ENCODE peak calls at places on chromosome 9, in eight cellular contexts. W, D, N, X, G, B, Z and A are unnamed samples.

GRCh38 chr9:136539427-136540412 is 6.1 kb downstream of the NOTCH1 start:
- DNase-seq in W (peak; percentile 70), D (peak; percentile 94), N (no peak), X (no peak), G (peak; percentile 84), B (peak; percentile 78), Z (peak; percentile 84), A (no peak)

GRCh38 chr9:124325816-124326215 is 68.1 kb downstream of the NEK6 start:
- DNase-seq in W (no peak), D (no peak), N (no peak), X (no peak), G (no peak), B (no peak), Z (no peak), A (no peak)

GRCh38 chr9:91740713-91741112 is 209.3 kb downstream of the ROR2 start:
- DNase-seq in W (no peak), D (peak; percentile 32), N (no peak), X (no peak), G (no peak), B (no peak), Z (no peak), A (no peak)

GRCh38 chr9:81979196-81979595 is 9.4 kb upstream of the SPATA31D1 start:
- DNase-seq in W (no peak), D (no peak), N (no peak), X (no peak), G (no peak), B (no peak), Z (no peak), A (no peak)

GRCh38 chr9:134065720-134066419 is 2.0 kb downstream of the BRD3 start:
- DNase-seq in W (peak; percentile 28), D (peak; percentile 56), N (peak; percentile 70), X (peak; percentile 26), G (no peak), B (peak; percentile 66), Z (peak; percentile 76), A (no peak)

GRCh38 chr9:33437898-33438297 is 9.5 kb downstream of the AQP3 start:
- DNase-seq in W (no peak), D (no peak), N (no peak), X (no peak), G (no peak), B (no peak), Z (no peak), A (no peak)

GRCh38 chr9:100879884-100880283 is 148.6 kb upstream of the PLPPR1 start:
- DNase-seq in W (no peak), D (no peak), N (no peak), X (no peak), G (no peak), B (no peak), Z (no peak), A (no peak)

GRCh38 chr9:34500623-34501267 is 22.0 kb downstream of the ENHO start:
- DNase-seq in W (peak; percentile 53), D (peak; percentile 56), N (peak; percentile 7), X (peak; percentile 30), G (peak; percentile 68), B (peak; percentile 75), Z (no peak), A (peak; percentile 61)

GRCh38 chr9:136762915-136763648 is 1.2 kb downstream of the LCN15 start:
- DNase-seq in W (no peak), D (no peak), N (no peak), X (no peak), G (no peak), B (peak; percentile 97), Z (no peak), A (peak; percentile 40)

GRCh38 chr9:93299418-93300174 is 115.7 kb downstream of the WNK2 start:
- DNase-seq in W (no peak), D (peak; percentile 42), N (no peak), X (no peak), G (no peak), B (no peak), Z (no peak), A (no peak)

GRCh38 chr9:101514056-101514455 is 19.6 kb upstream of the RNF20 start:
- DNase-seq in W (no peak), D (no peak), N (peak; percentile 82), X (no peak), G (no peak), B (no peak), Z (no peak), A (no peak)

GRCh38 chr9:17906204-17906840 is 327.5 kb downstream of the SH3GL2 start:
- DNase-seq in W (no peak), D (no peak), N (no peak), X (no peak), G (no peak), B (no peak), Z (peak; percentile 9), A (peak; percentile 21)

GRCh38 chr9:111527347-111527746 is 2.4 kb downstream of the ZNF483 start:
- DNase-seq in W (no peak), D (no peak), N (no peak), X (no peak), G (no peak), B (no peak), Z (no peak), A (no peak)

GRCh38 chr9:18717751-18718150 is 243.8 kb downstream of the ADAMTSL1 start:
- DNase-seq in W (no peak), D (no peak), N (peak; percentile 3), X (no peak), G (no peak), B (no peak), Z (no peak), A (no peak)

GRCh38 chr9:135566552-135566951 is 5.0 kb downstream of the PAEP start:
- DNase-seq in W (no peak), D (no peak), N (no peak), X (no peak), G (no peak), B (no peak), Z (no peak), A (no peak)

GRCh38 chr9:130298663-130299279 is 33.2 kb downstream of the HMCN2 start:
- DNase-seq in W (no peak), D (no peak), N (no peak), X (no peak), G (no peak), B (peak; percentile 75), Z (no peak), A (peak; percentile 42)

GRCh38 chr9:129676970-129677369 is 11.5 kb downstream of the PRRX2 start:
- DNase-seq in W (peak; percentile 30), D (no peak), N (no peak), X (no peak), G (no peak), B (no peak), Z (no peak), A (no peak)

GRCh38 chr9:129486496-129487306 is 134.2 kb downstream of the C9orf50 start:
- DNase-seq in W (peak; percentile 80), D (peak; percentile 74), N (peak; percentile 73), X (no peak), G (peak; percentile 81), B (no peak), Z (no peak), A (no peak)

GRCh38 chr9:106438928-106439327 is 424.0 kb upstream of the ZNF462 start:
- DNase-seq in W (no peak), D (no peak), N (no peak), X (no peak), G (no peak), B (no peak), Z (no peak), A (no peak)

GRCh38 chr9:106697799-106698591 is 165.0 kb upstream of the ZNF462 start:
- DNase-seq in W (peak; percentile 75), D (peak; percentile 78), N (peak; percentile 10), X (no peak), G (peak; percentile 32), B (no peak), Z (no peak), A (no peak)

GRCh38 chr9:114271556-114272510 is 51.1 kb upstream of the ORM1 start:
- DNase-seq in W (peak; percentile 57), D (peak; percentile 70), N (no peak), X (no peak), G (peak; percentile 58), B (no peak), Z (no peak), A (no peak)
- TF ChIP-seq CTCF in W (peak; percentile 74), D (peak; percentile 50), N (peak; percentile 80), X (peak; percentile 43), G (peak; percentile 40), B (peak; percentile 34), Z (no peak), A (peak; percentile 36)

DNA sequence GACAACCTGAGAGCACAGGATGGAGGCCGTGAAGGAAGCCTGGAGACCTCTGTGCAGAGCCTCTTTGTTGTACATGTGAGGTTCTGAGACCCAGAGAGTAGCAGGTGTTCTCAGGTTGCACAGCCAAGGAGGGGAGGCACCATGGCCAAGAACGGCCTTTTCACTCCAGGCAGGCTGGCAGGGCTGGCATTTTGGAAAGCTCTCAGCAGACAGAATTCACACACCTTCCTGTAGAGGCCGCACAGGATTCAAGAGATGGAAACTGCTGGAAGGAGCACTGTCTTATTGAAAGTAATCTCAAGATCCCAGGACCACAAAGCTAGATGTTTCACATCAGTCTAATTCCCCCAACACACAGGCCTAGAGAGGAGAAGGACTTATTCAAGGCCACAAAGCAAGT is 52.8 kb upstream of the XPA start:
- DNase-seq in W (no peak), D (no peak), N (no peak), X (no peak), G (no peak), B (no peak), Z (no peak), A (no peak)
- TF ChIP-seq CTCF in W (no peak), D (no peak), N (peak; percentile 28), X (peak; percentile 53), G (no peak), B (no peak), Z (no peak), A (no peak)

DNA sequence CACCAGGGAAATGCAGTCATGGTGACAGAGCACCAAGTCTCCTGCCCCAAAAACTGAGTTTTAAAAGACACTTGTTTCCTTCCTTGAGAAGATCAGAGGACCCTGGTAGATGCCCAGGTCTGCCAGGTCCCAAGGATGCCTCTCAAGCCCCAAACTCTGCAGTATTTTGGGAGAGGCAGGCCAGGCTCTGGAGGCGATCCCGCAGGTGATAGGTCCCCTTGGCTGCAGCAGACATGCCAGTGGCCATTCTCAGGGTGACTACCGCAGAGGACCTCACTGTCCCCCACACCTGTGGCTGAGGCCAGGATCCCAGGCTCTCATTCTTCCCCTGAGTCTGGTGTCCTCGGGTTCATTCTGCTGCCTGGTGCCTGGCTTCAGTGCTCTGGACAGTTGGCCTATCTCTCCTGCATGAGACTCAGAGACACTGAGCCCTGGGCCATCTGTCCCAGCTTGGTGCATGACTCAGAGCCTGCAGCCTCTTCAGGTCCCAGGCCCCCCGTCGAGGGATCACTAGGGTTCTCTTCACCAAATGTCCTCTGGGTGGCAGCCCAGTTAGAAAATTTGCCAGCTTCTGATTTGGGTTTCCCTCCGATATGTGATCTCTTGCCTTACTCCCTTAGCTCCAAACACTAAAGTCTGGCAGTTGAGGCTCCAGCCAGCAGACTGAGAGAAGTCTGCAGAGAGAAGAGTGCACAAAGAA is 59.7 kb upstream of the GARNL3 start:
- DNase-seq in W (peak; percentile 92), D (no peak), N (peak; percentile 38), X (no peak), G (no peak), B (peak; percentile 56), Z (no peak), A (no peak)
- TF ChIP-seq CTCF in W (peak; percentile 15), D (no peak), N (peak; percentile 64), X (no peak), G (peak; percentile 12), B (peak; percentile 21), Z (peak; percentile 30), A (peak; percentile 10)

DNA sequence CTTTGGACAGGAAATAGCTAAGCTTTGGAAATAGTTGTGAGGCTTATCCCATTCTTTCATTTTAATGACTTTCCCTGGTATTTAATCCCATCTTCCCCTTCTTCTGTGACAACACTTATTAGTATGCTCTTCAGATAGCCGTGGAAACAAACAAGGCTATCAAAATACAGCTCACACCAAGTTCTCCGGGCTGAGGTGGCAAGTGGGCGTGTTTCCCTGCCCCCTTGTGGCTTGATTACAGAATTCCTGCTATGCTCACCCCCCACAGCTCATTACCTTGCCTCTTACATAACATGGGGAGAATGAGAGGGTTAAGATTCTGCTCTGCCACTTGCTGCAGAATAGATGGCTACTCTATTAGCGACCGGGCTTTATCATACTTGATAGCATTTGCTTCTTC is 437.1 kb upstream of the TLE4 start:
- DNase-seq in W (no peak), D (no peak), N (peak; percentile 58), X (no peak), G (no peak), B (no peak), Z (no peak), A (no peak)
- TF ChIP-seq CTCF in W (no peak), D (peak; percentile 5), N (peak; percentile 74), X (peak; percentile 13), G (no peak), B (no peak), Z (peak; percentile 37), A (peak; percentile 53)